ENCODE peak calls at places on chromosomes 2 and 18, in four cellular contexts. P, M, H and I are unnamed samples.

GRCh38 chr2:28802975-28803429 is 7.6 kb upstream of the SPDYA start:
- DNase-seq in M (no peak), H (no peak), P (peak; percentile 42), I (no peak)

GRCh38 chr2:213726101-213726500 is 441.8 kb downstream of the SPAG16 start:
- DNase-seq in H (no peak), M (no peak), P (no peak), I (no peak)

GRCh38 chr2:98348066-98348561 is 1.9 kb downstream of the CNGA3 start:
- DNase-seq in M (no peak), P (no peak), H (no peak), I (no peak)

GRCh38 chr2:202361133-202361532 is 15.0 kb upstream of the BMPR2 start:
- DNase-seq in M (no peak), P (peak; percentile 77), H (no peak), I (no peak)

GRCh38 chr18:944440-944839 is 39.8 kb downstream of the ADCYAP1 start:
- DNase-seq in M (no peak), P (peak; percentile 87), H (no peak), I (no peak)

GRCh38 chr2:238525990-238526389 is 99.3 kb downstream of the ASB1 start:
- DNase-seq in H (no peak), M (no peak), P (no peak), I (no peak)

GRCh38 chr2:202015035-202015345 is 18.7 kb upstream of the FZD7 start:
- DNase-seq in P (no peak), M (no peak), H (no peak), I (no peak)

GRCh38 chr2:88919087-88919738 is 227.7 kb downstream of the RPIA start:
- DNase-seq in H (no peak), P (peak; percentile 59), M (no peak), I (no peak)

GRCh38 chr2:186771850-186772463 is 77.0 kb downstream of the ZSWIM2 start:
- DNase-seq in H (no peak), P (no peak), M (no peak), I (no peak)

GRCh38 chr2:170146784-170147183 is 31.2 kb upstream of the MYO3B start:
- DNase-seq in P (no peak), M (no peak), H (no peak), I (no peak)

GRCh38 chr2:2657121-2657962 is 326.3 kb upstream of the MYT1L start:
- DNase-seq in P (no peak), M (no peak), H (peak; percentile 60), I (no peak)

GRCh38 chr18:12837747-12838146 is 46.3 kb downstream of the PTPN2 start:
- DNase-seq in P (peak; percentile 73), M (no peak), H (no peak), I (no peak)

GRCh38 chr2:173126819-173127218 is 51.2 kb downstream of the MAP3K20 start:
- DNase-seq in P (peak; percentile 54), M (no peak), H (no peak), I (no peak)

GRCh38 chr2:196758474-196759377 is 40.8 kb downstream of the GTF3C3 start:
- DNase-seq in M (no peak), H (no peak), P (peak; percentile 50), I (no peak)

GRCh38 chr2:25420820-25421237 is 79.1 kb upstream of the DNMT3A start:
- DNase-seq in H (no peak), P (no peak), M (no peak), I (no peak)

GRCh38 chr2:14330884-14331283 is 301.6 kb upstream of the LRATD1 start:
- DNase-seq in P (no peak), M (no peak), H (no peak), I (no peak)

GRCh38 chr2:158214431-158214830 is 112.8 kb downstream of the UPP2 start:
- DNase-seq in P (peak; percentile 8), H (no peak), M (peak; percentile 17), I (no peak)

GRCh38 chr2:182300603-182301002 is 126.2 kb downstream of the PDE1A start:
- DNase-seq in M (no peak), P (peak; percentile 35), H (no peak), I (no peak)

GRCh38 chr2:187991389-187991788 is 300.3 kb upstream of the GULP1 start:
- DNase-seq in M (no peak), P (no peak), H (no peak), I (no peak)

GRCh38 chr2:137718786-137719185 is 245.5 kb upstream of the HNMT start:
- DNase-seq in H (no peak), M (no peak), P (no peak), I (no peak)

GRCh38 chr18:2981212-2981728 is 31.7 kb downstream of the LPIN2 start:
- DNase-seq in M (no peak), H (no peak), P (peak; percentile 58), I (no peak)
- H3K4me3 ChIP-seq in M (no peak overlapping the region), H (no peak overlapping the region), P (no peak overlapping the region), I (peak overlapping the region; percentile 17)

DNA sequence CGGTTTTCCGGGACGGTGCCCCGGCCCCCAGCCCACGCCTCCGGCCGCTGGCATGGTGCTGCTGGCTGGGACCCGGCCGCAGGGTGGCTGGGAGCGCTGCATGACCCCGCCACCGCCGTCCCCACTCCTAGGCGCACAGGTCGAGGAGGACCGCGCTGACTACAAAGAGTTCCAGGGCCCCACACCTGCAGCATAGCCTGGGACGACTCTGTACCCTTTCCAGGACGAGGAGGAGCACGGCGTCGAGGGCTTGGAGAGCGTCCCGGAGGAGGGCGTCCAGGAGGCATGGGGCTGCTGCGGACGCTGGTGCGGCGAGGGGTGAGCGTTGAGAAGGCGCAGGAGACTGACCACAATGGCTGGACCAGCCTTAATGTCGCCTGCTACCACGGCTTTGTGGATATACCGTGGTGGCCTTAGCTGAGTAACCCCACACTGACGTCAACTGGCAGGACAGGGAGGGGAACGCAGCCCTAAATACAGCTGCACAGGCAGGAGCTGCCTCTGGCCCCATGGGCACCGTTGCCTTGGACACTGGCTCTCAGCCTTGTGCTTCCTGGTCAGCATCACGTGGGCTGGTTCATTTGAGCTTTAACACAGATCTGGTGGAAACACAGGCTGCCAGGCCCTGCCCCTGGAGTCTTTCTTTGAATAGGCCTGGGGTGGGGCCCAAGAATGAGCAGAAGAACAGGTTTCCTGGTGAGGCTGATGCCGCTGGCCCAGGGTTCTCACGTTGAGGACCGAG is 40.9 kb upstream of the TRIM43B start:
- DNase-seq in H (no peak), P (peak; percentile 39), M (peak; percentile 31), I (peak; percentile 84)
- H3K36me3 ChIP-seq in H (no peaks in the 10 kb centered on the region), P (no peaks in the 10 kb centered on the region), M (no peaks in the 10 kb centered on the region), I (peaks cover 5% of the 10 kb centered on the region)

GRCh38 chr2:160429248-160430000 is 64.2 kb downstream of the RBMS1 start:
- DNase-seq in P (peak; percentile 81), H (no peak), M (no peak), I (no peak)
- H3K4me3 ChIP-seq in P (no peak overlapping the region), H (no peak overlapping the region), M (no peak overlapping the region), I (no peak overlapping the region)

GRCh38 chr2:159736048-159736447 is 23.7 kb downstream of the MARCHF7 start:
- DNase-seq in P (peak; percentile 40), M (no peak), H (no peak), I (no peak)

GRCh38 chr2:159737917-159738296 is 25.6 kb downstream of the MARCHF7 start:
- DNase-seq in H (no peak), M (no peak), P (no peak), I (no peak)

GRCh38 chr2:159738509-159739390 is 26.4 kb downstream of the MARCHF7 start:
- DNase-seq in P (no peak), H (no peak), M (no peak), I (no peak)

GRCh38 chr2:159737292-159737916 is 25.1 kb downstream of the MARCHF7 start:
- DNase-seq in M (no peak), P (peak; percentile 31), H (no peak), I (no peak)

DNA sequence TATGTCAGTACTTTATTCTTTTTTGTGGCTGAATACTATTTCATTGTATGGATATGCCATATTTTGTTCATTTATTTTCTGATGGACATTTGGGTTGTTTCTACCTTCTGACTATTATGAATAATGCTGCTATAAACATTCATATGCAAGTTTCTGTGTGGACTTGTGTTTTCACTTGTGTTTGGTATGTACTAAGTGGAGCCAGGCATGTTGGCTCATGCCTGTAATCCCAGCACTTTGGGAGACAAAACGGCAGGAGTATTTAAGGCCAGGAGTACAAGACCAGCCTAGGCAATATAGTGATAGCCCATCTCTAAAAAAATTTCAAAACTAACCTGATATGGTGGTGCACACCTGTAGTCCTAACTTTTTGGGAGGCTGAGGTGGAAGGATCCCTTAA is 23.3 kb downstream of the MARCHF7 start:
- DNase-seq in H (no peak), M (no peak), P (no peak), I (no peak)
- H3K36me3 ChIP-seq in H (peaks cover 9% of the 10 kb centered on the region), M (peaks cover 3% of the 10 kb centered on the region), P (peaks cover 51% of the 10 kb centered on the region), I (peaks cover 95% of the 10 kb centered on the region)

DNA sequence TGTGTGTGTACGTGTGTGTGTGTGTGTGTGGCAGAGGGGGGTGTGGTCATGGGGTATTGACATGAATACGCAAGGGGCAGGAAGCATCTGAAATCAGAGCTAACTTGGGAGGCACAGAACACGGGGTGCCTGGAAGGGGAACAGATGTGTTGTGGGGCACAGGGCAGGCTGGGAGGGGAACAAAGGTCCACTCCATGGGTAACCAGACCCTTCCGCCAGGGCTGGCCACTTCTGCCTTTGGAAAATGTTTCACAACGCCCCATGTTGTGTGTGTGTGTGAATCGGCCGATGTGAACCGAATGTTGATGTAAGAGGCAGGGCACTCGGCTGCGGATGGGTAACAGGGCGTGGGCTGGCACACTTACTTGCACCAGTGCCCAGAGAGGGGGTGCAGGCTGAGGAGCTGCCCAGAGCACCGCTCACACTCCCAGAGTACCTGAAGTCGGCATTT is at the start of gene SLC11A1:
- DNase-seq in H (peak; percentile 87), M (peak; percentile 64), P (no peak), I (peak; percentile 92)
- H3K4me3 ChIP-seq in H (no peak within 1 kb of the TSS), M (no peak within 1 kb of the TSS), P (no peak within 1 kb of the TSS), I (peak within 1 kb of the TSS; percentile 53)

DNA sequence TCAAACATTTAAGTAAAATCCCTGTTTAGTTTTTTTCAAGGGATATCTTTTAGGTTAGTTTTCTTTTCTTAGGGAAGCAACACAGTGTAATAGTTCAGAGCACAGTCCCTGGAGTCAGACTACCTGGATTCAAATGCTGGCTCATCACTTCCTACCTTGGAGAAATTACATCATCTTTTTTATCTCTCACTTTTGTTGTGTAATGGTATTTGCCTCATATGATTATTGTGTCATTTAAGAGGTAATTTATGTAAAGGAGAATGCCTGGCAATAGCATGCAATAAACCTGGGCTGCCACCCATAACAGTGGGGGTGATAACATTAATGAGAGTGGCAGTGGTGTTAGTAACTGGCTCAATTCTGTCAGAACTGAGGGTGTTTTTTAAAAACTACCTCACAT is 26.3 kb downstream of the ERLEC1 start:
- DNase-seq in P (no peak), M (no peak), H (no peak), I (no peak)
- H3K36me3 ChIP-seq in P (peaks cover 75% of the 10 kb centered on the region), M (peaks cover 22% of the 10 kb centered on the region), H (peaks cover 35% of the 10 kb centered on the region), I (peaks cover 100% of the 10 kb centered on the region)

DNA sequence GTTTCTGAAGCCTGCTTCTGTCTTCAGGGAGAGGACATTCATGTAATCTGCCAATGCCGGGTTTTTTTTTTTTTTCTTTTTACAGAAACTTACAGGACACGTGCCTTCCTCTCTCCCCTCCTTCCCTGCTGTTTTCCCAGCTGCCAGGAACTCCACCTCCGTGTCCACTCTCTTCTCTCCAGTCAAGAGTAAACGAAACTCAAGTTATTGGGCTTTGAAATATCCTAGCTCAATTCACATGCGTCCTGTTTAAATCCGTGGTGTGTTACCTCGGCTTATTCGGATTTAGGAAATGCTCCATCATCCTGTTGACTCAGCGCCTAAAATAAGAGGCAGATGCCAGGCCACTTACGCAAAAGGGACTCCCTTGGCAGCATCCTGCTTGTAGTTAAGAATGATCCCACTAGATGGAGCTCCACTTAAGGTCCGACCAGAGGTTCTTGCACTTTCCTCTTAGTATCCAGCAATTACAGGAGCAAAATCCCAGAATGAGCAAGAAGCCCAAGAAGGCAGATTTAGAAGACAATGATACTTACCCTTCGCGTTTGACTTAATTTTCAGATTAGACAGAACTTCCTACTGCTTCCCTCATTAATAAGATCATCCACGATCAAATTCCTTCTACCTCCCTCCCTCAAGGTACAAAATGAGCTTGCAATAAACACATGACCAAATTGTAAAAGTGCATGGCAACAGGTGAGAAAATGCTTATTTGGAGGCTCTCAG is 97.2 kb upstream of the ZCCHC2 start:
- DNase-seq in P (peak; percentile 98), H (peak; percentile 94), M (peak; percentile 76), I (peak; percentile 66)
- H3K4me3 ChIP-seq in P (no peak overlapping the region), H (peak overlapping the region; percentile 4), M (no peak overlapping the region), I (peak overlapping the region; percentile 28)

GRCh38 chr18:55252053-55252675 is 292.9 kb upstream of the CCDC68 start:
- DNase-seq in P (peak; percentile 34), M (no peak), H (no peak), I (no peak)
- H3K36me3 ChIP-seq in P (peaks cover 9% of the 10 kb centered on the region), M (no peaks in the 10 kb centered on the region), H (peaks cover 5% of the 10 kb centered on the region), I (peaks cover 24% of the 10 kb centered on the region)